ENCODE peak calls at places on chromosomes 2 and 18, in eight cellular contexts. I is activated CD8-positive, alpha-beta memory T cell treated with anti-CD3 and anti-CD28 coated beads, Interleukin-2, amount 50 U/mL, for 48 hours; N is iris pigment epithelial cell; J is activated gamma-delta T cell treated with Interleukin-2 at 50 U/mL for 16 hours; E is RPMI7951; O is effector memory CD4-positive, alpha-beta T cell; A is EH; P is sciatic nerve. U is an unnamed sample.

GRCh38 chr2:172021074-172021931 is 21.6 kb downstream of the METAP1D start:
- DNase-seq in O (no peak), I (no peak), A (peak; percentile 19), P (no peak), N (no peak), E (peak; percentile 39), J (no peak), U (no peak)

GRCh38 chr2:8631465-8632005 is 50.3 kb upstream of the ID2 start:
- DNase-seq in N (no peak), J (no peak), O (no peak), I (no peak), A (no peak), P (no peak), E (no peak), U (no peak)

GRCh38 chr18:23243178-23243577 is 107.9 kb downstream of the CABLES1 start:
- DNase-seq in A (no peak), I (no peak), N (no peak), J (no peak), O (no peak), P (no peak), E (no peak), U (no peak)

GRCh38 chr2:217953011-217953481 is 49.7 kb downstream of the TNS1 start:
- DNase-seq in J (no peak), O (no peak), P (peak; percentile 58), A (no peak), N (no peak), E (no peak), I (no peak), U (peak; percentile 46)

GRCh38 chr2:54258171-54258570 is 2.1 kb upstream of the TSPYL6 start:
- DNase-seq in J (no peak), N (peak; percentile 69), A (peak; percentile 55), E (no peak), P (no peak), I (no peak), O (no peak), U (no peak)

GRCh38 chr2:160379399-160379798 is 114.2 kb downstream of the RBMS1 start:
- DNase-seq in A (peak; percentile 90), E (peak; percentile 50), J (no peak), O (no peak), I (no peak), N (peak; percentile 95), P (no peak), U (no peak)

GRCh38 chr18:7946724-7947377 is 379.7 kb downstream of the PTPRM start:
- DNase-seq in N (peak; percentile 90), E (peak; percentile 80), O (no peak), J (no peak), P (no peak), A (peak; percentile 86), I (no peak), U (no peak)

GRCh38 chr2:10267551-10268465 is 34.9 kb upstream of the HPCAL1 start:
- DNase-seq in E (no peak), P (peak; percentile 54), N (no peak), I (no peak), A (no peak), J (no peak), O (no peak), U (peak; percentile 43)

GRCh38 chr18:57915848-57916596 is 112.9 kb upstream of the ATP8B1 start:
- DNase-seq in E (peak; percentile 26), O (no peak), N (no peak), A (peak; percentile 40), P (no peak), I (no peak), J (no peak), U (no peak)

GRCh38 chr2:182616471-182617393 is 99.3 kb upstream of the DNAJC10 start:
- DNase-seq in I (no peak), O (no peak), J (no peak), N (peak; percentile 26), A (peak; percentile 93), E (no peak), P (no peak), U (no peak)

GRCh38 chr18:55243852-55244251 is 284.6 kb upstream of the CCDC68 start:
- DNase-seq in A (peak; percentile 77), O (no peak), E (peak; percentile 81), N (peak; percentile 75), I (no peak), J (no peak), P (peak; percentile 73), U (no peak)

GRCh38 chr2:121185111-121185510 is 99.9 kb downstream of the TFCP2L1 start:
- DNase-seq in P (no peak), O (no peak), J (no peak), N (no peak), I (no peak), A (no peak), E (no peak), U (no peak)

GRCh38 chr2:217623513-217623912 is 379.3 kb downstream of the TNS1 start:
- DNase-seq in J (no peak), O (no peak), P (no peak), A (no peak), I (no peak), E (no peak), N (no peak), U (no peak)

GRCh38 chr18:7683753-7684152 is 116.6 kb downstream of the PTPRM start:
- DNase-seq in N (no peak), O (no peak), J (no peak), E (no peak), I (no peak), P (no peak), A (no peak), U (no peak)

GRCh38 chr2:8882094-8882493 is 44.7 kb upstream of the KIDINS220 start:
- DNase-seq in O (no peak), P (no peak), I (no peak), J (no peak), E (peak; percentile 16), A (peak; percentile 32), N (peak; percentile 47), U (no peak)

GRCh38 chr2:85994421-85994777 is 105.6 kb upstream of the ST3GAL5 start:
- DNase-seq in P (peak; percentile 19), J (no peak), N (no peak), O (no peak), E (no peak), I (peak; percentile 42), A (no peak), U (peak; percentile 16)

GRCh38 chr2:150610670-150611279 is 123.3 kb upstream of the RND3 start:
- DNase-seq in A (peak; percentile 73), E (peak; percentile 57), N (peak; percentile 64), P (no peak), O (no peak), J (no peak), I (no peak), U (no peak)

GRCh38 chr2:26764078-26764887 is at the start of gene SLC35F6:
- DNase-seq in J (peak; percentile 83), E (peak; percentile 79), I (peak; percentile 91), N (peak; percentile 77), O (peak; percentile 65), P (peak; percentile 89), A (peak; percentile 83), U (peak; percentile 81)

GRCh38 chr2:149800624-149801220 is 213.1 kb upstream of the MMADHC start:
- DNase-seq in A (peak; percentile 11), E (no peak), I (no peak), N (no peak), J (no peak), P (no peak), O (no peak), U (no peak)

GRCh38 chr18:26568926-26569700 is 20.8 kb upstream of the KCTD1 start:
- DNase-seq in P (no peak), E (no peak), I (no peak), O (no peak), A (no peak), N (no peak), J (no peak), U (no peak)

GRCh38 chr2:174343343-174343637 is 8.5 kb downstream of the SP9 start:
- DNase-seq in I (no peak), P (no peak), O (no peak), N (no peak), A (no peak), E (no peak), J (no peak), U (no peak)

GRCh38 chr2:160294339-160294803 is 94.3 kb upstream of the ITGB6 start:
- DNase-seq in J (no peak), N (peak; percentile 84), A (peak; percentile 95), O (no peak), E (peak; percentile 94), I (no peak), P (peak; percentile 80), U (peak; percentile 49)

GRCh38 chr18:68520406-68521075 is 194.4 kb downstream of the TMX3 start:
- DNase-seq in O (no peak), P (no peak), A (peak; percentile 89), J (no peak), N (peak; percentile 50), E (peak; percentile 3), I (no peak), U (no peak)

U was measured in left lobe of liver.